ENCODE peak calls at places on chromosome 2, in eight cellular contexts. One of them, this sample, is unnamed.

GRCh38 chr2:83536489-83537020 is 922.5 kb downstream of the SUCLG1 start:
- DNase-seq in SK-N-DZ: no peak
- DNase-seq in posterior cingulate gyrus: no peak
- DNase-seq in NCI-H1694: no peak
- DNase-seq in GM23338: no peak
- DNase-seq in NCI-H187: no peak
- DNase-seq in ELR: no peak
- DNase-seq in GM03348: peak; percentile 2
- DNase-seq in this sample: peak; percentile 46

GRCh38 chr2:187453078-187453641 is 5.1 kb upstream of the CALCRL start:
- DNase-seq in posterior cingulate gyrus: no peak
- DNase-seq in SK-N-DZ: peak; percentile 17
- DNase-seq in NCI-H1694: peak; percentile 54
- DNase-seq in ELR: peak; percentile 47
- DNase-seq in NCI-H187: no peak
- DNase-seq in GM23338: peak; percentile 65
- DNase-seq in GM03348: peak; percentile 35
- DNase-seq in this sample: no peak

GRCh38 chr2:188207554-188207953 is 84.1 kb upstream of the GULP1 start:
- DNase-seq in posterior cingulate gyrus: no peak
- DNase-seq in NCI-H187: no peak
- DNase-seq in ELR: no peak
- DNase-seq in SK-N-DZ: no peak
- DNase-seq in NCI-H1694: no peak
- DNase-seq in GM03348: no peak
- DNase-seq in GM23338: peak; percentile 45
- DNase-seq in this sample: no peak

GRCh38 chr2:205020673-205021072 is 475.4 kb downstream of the PARD3B start:
- DNase-seq in SK-N-DZ: no peak
- DNase-seq in NCI-H1694: no peak
- DNase-seq in GM03348: no peak
- DNase-seq in GM23338: no peak
- DNase-seq in NCI-H187: no peak
- DNase-seq in posterior cingulate gyrus: no peak
- DNase-seq in ELR: no peak
- DNase-seq in this sample: no peak

GRCh38 chr2:28835787-28836186 is 25.2 kb downstream of the SPDYA start:
- DNase-seq in GM03348: no peak
- DNase-seq in NCI-H1694: no peak
- DNase-seq in GM23338: no peak
- DNase-seq in ELR: no peak
- DNase-seq in NCI-H187: no peak
- DNase-seq in SK-N-DZ: no peak
- DNase-seq in posterior cingulate gyrus: no peak
- DNase-seq in this sample: no peak

GRCh38 chr2:233857511-233858118 is 3.3 kb upstream of the HJURP start:
- DNase-seq in NCI-H187: no peak
- DNase-seq in SK-N-DZ: no peak
- DNase-seq in posterior cingulate gyrus: no peak
- DNase-seq in GM03348: peak; percentile 43
- DNase-seq in GM23338: peak; percentile 73
- DNase-seq in ELR: peak; percentile 32
- DNase-seq in NCI-H1694: no peak
- DNase-seq in this sample: no peak

GRCh38 chr2:100984892-100985307 is 17.2 kb upstream of the RPL31 start:
- DNase-seq in GM03348: peak; percentile 79
- DNase-seq in SK-N-DZ: peak; percentile 72
- DNase-seq in GM23338: peak; percentile 91
- DNase-seq in posterior cingulate gyrus: peak; percentile 72
- DNase-seq in ELR: peak; percentile 80
- DNase-seq in NCI-H1694: peak; percentile 44
- DNase-seq in NCI-H187: no peak
- DNase-seq in this sample: no peak

GRCh38 chr2:121682396-121683298 is 33.4 kb upstream of the CLASP1 start:
- DNase-seq in NCI-H1694: no peak
- DNase-seq in posterior cingulate gyrus: no peak
- DNase-seq in SK-N-DZ: no peak
- DNase-seq in ELR: no peak
- DNase-seq in NCI-H187: no peak
- DNase-seq in GM03348: no peak
- DNase-seq in GM23338: no peak
- DNase-seq in this sample: no peak

GRCh38 chr2:216690451-216691209 is 4.7 kb downstream of the IGFBP5 start:
- DNase-seq in SK-N-DZ: no peak
- DNase-seq in ELR: no peak
- DNase-seq in posterior cingulate gyrus: no peak
- DNase-seq in GM23338: peak; percentile 53
- DNase-seq in GM03348: peak; percentile 84
- DNase-seq in NCI-H1694: no peak
- DNase-seq in NCI-H187: no peak
- DNase-seq in this sample: peak; percentile 32

GRCh38 chr2:138415891-138416494 is 85.6 kb upstream of the SPOPL start:
- DNase-seq in NCI-H187: no peak
- DNase-seq in SK-N-DZ: no peak
- DNase-seq in posterior cingulate gyrus: no peak
- DNase-seq in ELR: peak; percentile 65
- DNase-seq in NCI-H1694: no peak
- DNase-seq in GM23338: no peak
- DNase-seq in GM03348: no peak
- DNase-seq in this sample: no peak

GRCh38 chr2:46257476-46257875 is 39.7 kb upstream of the EPAS1 start:
- DNase-seq in NCI-H1694: peak; percentile 77
- DNase-seq in ELR: peak; percentile 43
- DNase-seq in posterior cingulate gyrus: no peak
- DNase-seq in SK-N-DZ: no peak
- DNase-seq in GM23338: no peak
- DNase-seq in NCI-H187: peak; percentile 39
- DNase-seq in GM03348: peak; percentile 53
- DNase-seq in this sample: peak; percentile 59

GRCh38 chr2:105737980-105738657 is 6.6 kb upstream of the NCK2 start:
- DNase-seq in NCI-H1694: no peak
- DNase-seq in SK-N-DZ: no peak
- DNase-seq in GM23338: no peak
- DNase-seq in ELR: peak; percentile 44
- DNase-seq in posterior cingulate gyrus: no peak
- DNase-seq in NCI-H187: no peak
- DNase-seq in GM03348: no peak
- DNase-seq in this sample: no peak